ENCODE peak calls at places on chromosomes 11 and 22, in seven cellular contexts. P is DND-41, I is SK-N-SH, C is endothelial cell of umbilical vein, A is neural progenitor cell, L is mesendoderm, O is colonic mucosa. F is an unnamed sample.

GRCh38 chr11:18280438-18281046 is 14.5 kb downstream of the SAA1 start:
- DNase-seq in P (no peak), I (no peak), C (no peak), A (no peak), L (no peak), O (no peak), F (no peak)

GRCh38 chr11:35617687-35618496 is at the start of gene FJX1:
- DNase-seq in P (no peak), I (peak; percentile 96), C (peak; percentile 83), A (peak; percentile 96), L (peak; percentile 94), O (peak; percentile 21), F (peak; percentile 92)

GRCh38 chr22:43846966-43847365 is 15.3 kb downstream of the SULT4A1 start:
- DNase-seq in P (no peak), I (no peak), C (no peak), A (no peak), L (no peak), O (no peak), F (no peak)

GRCh38 chr11:64094463-64095223 is 58.9 kb downstream of the FLRT1 start:
- DNase-seq in P (no peak), I (no peak), C (peak; percentile 25), A (peak; percentile 64), L (peak; percentile 38), O (no peak), F (peak; percentile 69)

GRCh38 chr11:78952188-78952587 is 377.5 kb upstream of the NARS2 start:
- DNase-seq in P (no peak), I (no peak), C (no peak), A (no peak), L (no peak), O (no peak), F (no peak)

GRCh38 chr11:18171377-18172000 is 1.1 kb upstream of the MRGPRX4 start:
- DNase-seq in P (peak; percentile 17), I (peak; percentile 55), C (no peak), A (peak; percentile 73), L (peak; percentile 64), O (no peak), F (peak; percentile 81)

GRCh38 chr11:35346472-35347136 is 72.8 kb downstream of the SLC1A2 start:
- DNase-seq in P (no peak), I (no peak), C (no peak), A (no peak), L (no peak), O (no peak), F (no peak)

GRCh38 chr11:61495801-61496601 is 12.5 kb upstream of the LRRC10B start:
- DNase-seq in P (no peak), I (peak; percentile 65), C (no peak), A (no peak), L (no peak), O (no peak), F (no peak)

GRCh38 chr22:27137809-27138400 is 480.5 kb downstream of the MIAT start:
- DNase-seq in P (no peak), I (peak; percentile 55), C (no peak), A (peak; percentile 26), L (no peak), O (no peak), F (no peak)

GRCh38 chr22:25492162-25492561 is 72.3 kb upstream of the GRK3 start:
- DNase-seq in P (no peak), I (no peak), C (no peak), A (no peak), L (no peak), O (no peak), F (no peak)

GRCh38 chr22:22386602-22387385 is 121.7 kb downstream of the ZNF280B start:
- DNase-seq in P (no peak), I (no peak), C (no peak), A (no peak), L (no peak), O (no peak), F (peak; percentile 68)

GRCh38 chr11:34324466-34324865 is 33.3 kb downstream of the ABTB2 start:
- DNase-seq in P (no peak), I (no peak), C (no peak), A (no peak), L (no peak), O (no peak), F (no peak)

GRCh38 chr11:118612378-118612777 is 5.0 kb downstream of the PHLDB1 start:
- DNase-seq in P (no peak), I (no peak), C (peak; percentile 90), A (peak; percentile 7), L (peak; percentile 4), O (no peak), F (peak; percentile 60)

GRCh38 chr11:35282226-35282882 is 137.0 kb downstream of the SLC1A2 start:
- DNase-seq in P (no peak), I (no peak), C (no peak), A (no peak), L (no peak), O (no peak), F (no peak)

GRCh38 chr11:30546334-30546733 is 39.8 kb downstream of the MPPED2 start:
- DNase-seq in P (no peak), I (no peak), C (no peak), A (no peak), L (peak; percentile 42), O (no peak), F (no peak)

GRCh38 chr11:28107331-28107725 is 628 bp downstream of the KIF18A start:
- DNase-seq in P (peak; percentile 23), I (peak; percentile 18), C (peak; percentile 70), A (peak; percentile 59), L (peak; percentile 53), O (no peak), F (no peak)

GRCh38 chr11:60315866-60316265 is 11.2 kb upstream of the MS4A6E start:
- DNase-seq in P (no peak), I (no peak), C (peak; percentile 19), A (peak; percentile 33), L (no peak), O (no peak), F (no peak)

GRCh38 chr22:35544810-35545209 is 4.2 kb downstream of the RASD2 start:
- DNase-seq in P (no peak), I (no peak), C (no peak), A (no peak), L (no peak), O (no peak), F (no peak)

GRCh38 chr22:50486561-50487289 is at the start of gene MIOX:
- DNase-seq in P (no peak), I (no peak), C (no peak), A (no peak), L (no peak), O (no peak), F (no peak)

GRCh38 chr22:17734197-17734596 is 40.1 kb downstream of the BID start:
- DNase-seq in P (no peak), I (no peak), C (peak; percentile 30), A (no peak), L (no peak), O (no peak), F (peak; percentile 6)

GRCh38 chr11:65169164-65169641 is 830 bp upstream of the SPDYC start:
- DNase-seq in P (no peak), I (no peak), C (peak; percentile 88), A (no peak), L (no peak), O (no peak), F (peak; percentile 47)

DNA sequence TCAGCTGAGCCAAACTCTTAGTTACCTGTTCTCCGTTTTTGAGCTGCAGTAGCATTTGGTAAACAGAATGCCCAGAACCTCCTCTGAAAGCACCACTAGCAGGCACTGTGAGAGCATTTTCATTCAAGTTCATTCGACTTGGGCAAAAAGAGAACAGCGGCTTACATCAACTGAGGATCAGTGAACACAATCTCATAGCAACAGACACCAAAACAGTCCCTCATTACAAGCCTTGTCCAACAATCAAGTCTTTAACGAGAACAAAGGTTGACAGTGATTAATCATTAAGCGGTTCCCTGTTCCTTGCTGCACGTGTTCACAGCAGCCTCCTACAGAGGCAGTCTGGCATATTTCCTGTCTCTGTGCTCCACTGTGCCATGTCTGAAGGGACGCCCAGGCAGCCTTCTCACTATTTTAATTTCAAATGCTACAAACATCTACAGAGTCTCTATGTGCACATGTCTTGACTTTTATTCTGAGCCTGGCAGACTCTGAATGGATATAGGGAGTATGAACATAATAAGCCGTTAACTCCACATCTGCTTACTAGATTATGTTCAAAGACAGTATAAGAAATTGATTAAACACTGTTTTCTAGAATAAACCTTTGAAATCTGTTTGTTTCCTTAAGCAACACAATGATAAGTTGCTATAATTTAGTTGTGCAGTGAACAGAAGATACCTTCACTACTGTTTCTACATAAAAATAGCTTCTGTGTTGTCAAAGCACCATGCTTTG is 88.3 kb upstream of the MTMR2 start:
- DNase-seq in P (peak; percentile 65), I (peak; percentile 59), C (peak; percentile 85), A (peak; percentile 57), L (peak; percentile 93), O (peak; percentile 65), F (peak; percentile 54)
- H3K4me3 ChIP-seq in P (no peak overlapping the region), I (no peak overlapping the region), C (no peak overlapping the region), A (no peak overlapping the region), L (no peak overlapping the region), O (no peak overlapping the region), F (no peak overlapping the region)

DNA sequence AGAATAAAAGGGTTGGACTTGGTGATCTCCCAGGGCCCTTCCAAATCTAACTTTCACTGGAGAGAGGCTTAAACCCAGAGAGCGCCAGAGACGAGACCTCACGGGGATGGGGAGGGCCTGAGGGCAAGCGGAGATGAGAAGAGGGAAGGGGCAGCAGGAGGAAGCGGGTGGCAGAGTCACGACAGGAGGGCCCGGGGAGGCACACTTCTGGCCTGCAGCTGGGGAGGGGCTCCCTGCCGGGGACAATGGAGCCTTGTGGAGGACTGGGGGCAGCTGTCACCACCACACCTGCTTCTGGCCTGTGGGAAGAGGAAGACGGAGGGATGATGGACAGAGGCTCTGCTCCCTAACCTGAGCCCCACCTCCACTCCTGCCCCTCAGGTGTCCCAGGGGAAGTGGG is 40.2 kb downstream of the PDE2A start:
- DNase-seq in P (no peak), I (no peak), C (no peak), A (no peak), L (no peak), O (no peak), F (no peak)
- H3K4me1 ChIP-seq in P (no peaks in the 10 kb centered on the region), I (no peaks in the 10 kb centered on the region), C (peaks cover 48% of the 10 kb centered on the region), A (peaks cover 14% of the 10 kb centered on the region), L (peaks cover 18% of the 10 kb centered on the region), O (no peaks in the 10 kb centered on the region), F (no peaks in the 10 kb centered on the region)

DNA sequence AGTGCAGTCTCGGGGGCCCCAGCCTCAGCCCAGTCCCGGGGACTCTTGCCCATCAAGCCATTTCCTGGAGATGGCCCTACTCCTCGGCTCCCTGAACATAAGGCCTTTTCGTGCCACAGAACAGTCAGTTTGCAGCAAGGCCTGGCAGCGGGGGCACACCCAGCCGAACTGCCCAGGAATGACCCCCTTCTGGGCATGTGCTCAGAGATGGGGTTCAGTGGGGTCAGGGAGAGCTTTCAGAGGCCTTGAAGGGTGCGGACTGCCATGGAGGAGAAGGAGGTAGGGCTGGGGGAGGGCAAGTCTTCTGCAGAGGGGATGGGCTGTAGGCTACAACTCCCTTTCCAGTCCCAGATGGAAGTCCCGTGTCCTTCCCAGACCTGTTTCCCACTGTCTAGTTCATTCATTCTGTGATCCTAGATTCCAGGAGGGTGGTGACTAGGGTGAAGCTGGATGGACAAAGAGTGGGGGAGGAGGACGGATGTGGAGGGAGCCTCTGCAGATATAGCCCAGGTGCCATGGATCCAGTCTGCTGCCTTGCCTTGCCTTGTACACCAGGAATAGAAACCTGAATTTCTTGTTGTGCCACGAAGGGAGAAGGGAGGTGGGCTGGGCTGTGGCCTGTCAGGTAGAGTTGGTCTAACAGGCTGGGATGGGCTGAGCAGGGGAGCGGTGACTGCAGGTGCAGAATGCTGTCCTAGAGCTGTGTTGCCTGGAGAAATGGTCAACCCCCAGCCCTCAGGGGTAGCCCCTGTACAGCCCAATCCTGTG is 14.2 kb upstream of the OMP start:
- DNase-seq in P (no peak), I (no peak), C (no peak), A (no peak), L (no peak), O (peak; percentile 81), F (no peak)
- H3K9ac ChIP-seq in P (no peak overlapping the region), I (no peak overlapping the region), C (no peak overlapping the region), A (no peak overlapping the region), L (no peak overlapping the region), O (peak overlapping the region; percentile 97), F (no peak overlapping the region)

GRCh38 chr11:2800655-2801531 is 84.7 kb downstream of the CDKN1C start:
- DNase-seq in P (no peak), I (no peak), C (no peak), A (no peak), L (no peak), O (peak; percentile 7), F (peak; percentile 30)
- H3K4me3 ChIP-seq in P (no peak overlapping the region), I (no peak overlapping the region), C (no peak overlapping the region), A (no peak overlapping the region), L (no peak overlapping the region), O (no peak overlapping the region), F (no peak overlapping the region)